ENCODE peak calls at places on chromosomes 1 and 21, in four cellular contexts. P is uterus; G is testis; Y is CD8-positive, alpha-beta T cell. O is an unnamed sample. For H3K4me1, the result is how much of the 10 kb centered on the place peaks cover.

GRCh38 chr1:211378844-211379243 is 52.2 kb downstream of the TRAF5 start:
- DNase-seq in P (no peak), G (no peak), Y (no peak), O (no peak)

GRCh38 chr1:86207323-86207722 is 50.8 kb upstream of the COL24A1 start:
- DNase-seq in P (no peak), G (no peak), Y (no peak), O (peak)

GRCh38 chr1:224623310-224623714 is 7.2 kb downstream of the CNIH3 start:
- DNase-seq in P (no peak), G (no peak), Y (no peak), O (no peak)

GRCh38 chr21:38244885-38245869 is 11.6 kb upstream of the KCNJ15 start:
- DNase-seq in P (no peak), G (no peak), Y (peak), O (no peak)

GRCh38 chr1:2952371-2952770 is 68.9 kb upstream of the ACTRT2 start:
- DNase-seq in P (no peak), G (no peak), Y (no peak), O (no peak)

GRCh38 chr1:97243973-97244560 is 522.5 kb downstream of the PTBP2 start:
- DNase-seq in P (no peak), G (no peak), Y (no peak), O (peak)

GRCh38 chr1:151574575-151575529 is 34.7 kb downstream of the TUFT1 start:
- DNase-seq in P (no peak), G (no peak), Y (no peak), O (no peak)

GRCh38 chr1:157968503-157968902 is 24.9 kb upstream of the KIRREL1 start:
- DNase-seq in P (peak), G (no peak), Y (no peak), O (no peak)

GRCh38 chr1:222829868-222830267 is 15.0 kb downstream of the DISP1 start:
- DNase-seq in P (no peak), G (peak), Y (no peak), O (no peak)

GRCh38 chr1:113929750-113930498 is 800 bp downstream of the HIPK1 start:
- DNase-seq in P (no peak), G (peak), Y (peak), O (peak)

GRCh38 chr1:240962086-240962485 is 350.1 kb upstream of the GREM2 start:
- DNase-seq in P (no peak), G (no peak), Y (no peak), O (no peak)

GRCh38 chr21:45169682-45170081 is 95.3 kb downstream of the ADARB1 start:
- DNase-seq in P (no peak), G (no peak), Y (no peak), O (no peak)

GRCh38 chr1:177802304-177802703 is 167.6 kb downstream of the SEC16B start:
- DNase-seq in P (no peak), G (no peak), Y (no peak), O (no peak)

GRCh38 chr1:204782118-204782700 is 88.5 kb upstream of the NFASC start:
- DNase-seq in P (no peak), G (no peak), Y (no peak), O (no peak)

GRCh38 chr1:71047635-71048607 is at the start of gene PTGER3:
- DNase-seq in P (peak), G (peak), Y (peak), O (peak)

GRCh38 chr1:153560241-153560640 is 5.4 kb downstream of the S100A2 start:
- DNase-seq in P (no peak), G (no peak), Y (no peak), O (no peak)

GRCh38 chr1:25503551-25504426 is 39.6 kb upstream of the LDLRAP1 start:
- DNase-seq in P (no peak), G (peak), Y (peak), O (peak)

GRCh38 chr1:223716302-223716862 is 4.0 kb downstream of the CAPN2 start:
- DNase-seq in P (no peak), G (no peak), Y (peak), O (no peak)

GRCh38 chr1:117339866-117340357 is 27.3 kb upstream of the MAN1A2 start:
- DNase-seq in P (peak), G (no peak), Y (no peak), O (no peak)

GRCh38 chr1:41936107-41936506 is 17.4 kb upstream of the HIVEP3 start:
- DNase-seq in P (no peak), G (no peak), Y (no peak), O (no peak)

GRCh38 chr1:15736035-15736665 is at the start of gene SLC25A34:
- DNase-seq in P (peak), G (no peak), Y (no peak), O (no peak)

GRCh38 chr1:41738475-41738874 is 180.2 kb downstream of the HIVEP3 start:
- DNase-seq in P (no peak), G (no peak), Y (no peak), O (no peak)

GRCh38 chr1:193234523-193234922 is 48.1 kb upstream of the B3GALT2 start:
- DNase-seq in P (no peak), G (no peak), Y (no peak), O (no peak)

GRCh38 chr1:94783342-94784264 is 36.6 kb upstream of the SLC44A3 start:
- DNase-seq in P (peak), G (peak), Y (no peak), O (no peak)

GRCh38 chr21:26405735-26406361 is 167.2 kb downstream of the CYYR1 start:
- DNase-seq in P (no peak), G (no peak), Y (no peak), O (peak)

GRCh38 chr1:57874426-57874825 is 450.6 kb upstream of the DAB1 start:
- DNase-seq in P (no peak), G (no peak), Y (no peak), O (no peak)

GRCh38 chr1:77742011-77742555 is 17.6 kb downstream of the USP33 start:
- DNase-seq in P (no peak), G (no peak), Y (no peak), O (no peak)

GRCh38 chr1:30852026-30852425 is 56.5 kb downstream of the SDC3 start:
- DNase-seq in P (no peak), G (peak), Y (no peak), O (no peak)

GRCh38 chr1:235423214-235423652 is 56.0 kb downstream of the TBCE start:
- DNase-seq in P (no peak), G (no peak), Y (peak), O (no peak)

GRCh38 chr1:38297246-38297645 is 250.7 kb upstream of the POU3F1 start:
- DNase-seq in P (no peak), G (no peak), Y (no peak), O (no peak)
- H3K4me1 ChIP-seq in P (under half), G (under half), Y (under half), O (under half)

DNA sequence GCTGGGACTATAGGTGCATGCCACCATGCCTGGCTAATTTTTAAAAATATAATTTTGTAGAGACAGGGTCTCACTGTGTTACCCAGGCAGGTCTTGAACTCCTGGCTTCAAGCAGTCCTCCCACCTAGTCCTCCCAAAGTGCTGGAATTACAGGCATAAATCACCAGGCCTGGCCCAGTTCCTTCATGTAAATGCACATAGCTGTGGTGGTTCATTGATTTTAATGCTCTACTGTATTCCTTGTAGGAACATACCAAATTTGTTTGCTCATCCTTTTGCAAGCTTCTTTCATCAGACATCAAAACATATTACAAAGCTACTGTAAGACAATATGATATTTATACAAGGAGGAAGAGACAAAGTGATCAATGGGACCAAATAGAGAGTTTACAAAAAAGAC is 237.5 kb upstream of the ESRRG start:
- DNase-seq in P (no peak), G (no peak), Y (no peak), O (no peak)
- H3K4me1 ChIP-seq in P (under half), G (under half), Y (under half), O (under half)

GRCh38 chr1:202283379-202283844 is 58.3 kb downstream of the UBE2T start:
- DNase-seq in P (no peak), G (no peak), Y (peak), O (no peak)
- H3K4me1 ChIP-seq in P (under half), G (under half), Y (under half), O (under half)

GRCh38 chr21:40052276-40052675 is 185.0 kb downstream of the PCP4 start:
- DNase-seq in P (no peak), G (no peak), Y (no peak), O (no peak)
- H3K4me1 ChIP-seq in P (under half), G (under half), Y (under half), O (under half)

O was measured in neural progenitor cell.